ENCODE peak calls at places on chromosomes 7 and 10, in five cellular contexts. Z is A549, A is K562, N is GM12878, M is HepG2. Y is an unnamed sample.

GRCh38 chr7:136079066-136079465 is 101.9 kb upstream of the MTPN start:
- DNase-seq in N (no peak), M (no peak), A (no peak), Z (no peak), Y (no peak)

GRCh38 chr10:73647211-73647874 is 6.1 kb upstream of the MYOZ1 start:
- DNase-seq in M (no peak), Z (no peak), A (no peak), N (no peak), Y (peak)

GRCh38 chr7:16891338-16891737 is 9.6 kb upstream of the AGR3 start:
- DNase-seq in N (peak), Z (peak), M (peak), A (no peak), Y (peak)

GRCh38 chr10:49298990-49299815 is at the start of gene C10orf71:
- DNase-seq in Z (no peak), A (peak), M (no peak), N (no peak), Y (peak)

GRCh38 chr10:100325164-100325563 is 4.9 kb downstream of the PKD2L1 start:
- DNase-seq in A (peak), N (no peak), M (no peak), Z (no peak), Y (peak)

GRCh38 chr10:70130878-70131559 is 1.6 kb downstream of the AIFM2 start:
- DNase-seq in Z (no peak), A (no peak), N (no peak), M (peak), Y (no peak)

GRCh38 chr7:121428857-121429489 is 32.9 kb upstream of the FAM3C start:
- DNase-seq in Z (no peak), M (no peak), N (no peak), A (no peak), Y (no peak)

GRCh38 chr7:82389847-82390246 is 53.7 kb downstream of the CACNA2D1 start:
- DNase-seq in M (no peak), Z (no peak), N (no peak), A (no peak), Y (no peak)

GRCh38 chr10:87740232-87740631 is 77.8 kb downstream of the ATAD1 start:
- DNase-seq in A (no peak), Z (no peak), N (no peak), M (peak), Y (no peak)

GRCh38 chr10:112314822-112315474 is 31.7 kb downstream of the TECTB start:
- DNase-seq in N (no peak), M (peak), Z (peak), A (peak), Y (peak)

GRCh38 chr10:103416436-103417147 is 20.2 kb downstream of the PDCD11 start:
- DNase-seq in A (peak), Z (peak), N (peak), M (peak), Y (peak)

GRCh38 chr7:152615052-152615741 is 60.7 kb downstream of the XRCC2 start:
- DNase-seq in M (peak), Z (no peak), N (no peak), A (no peak), Y (no peak)

GRCh38 chr7:128302110-128302509 is 41.6 kb downstream of the RBM28 start:
- DNase-seq in M (no peak), N (no peak), Z (no peak), A (no peak), Y (no peak)

GRCh38 chr7:35556532-35557471 is 138.1 kb downstream of the HERPUD2 start:
- DNase-seq in A (no peak), N (no peak), Z (no peak), M (peak), Y (no peak)

GRCh38 chr7:137989127-137989526 is 12.8 kb downstream of the CREB3L2 start:
- DNase-seq in Z (no peak), M (no peak), A (no peak), N (no peak), Y (no peak)

GRCh38 chr10:124703372-124703771 is 40.8 kb downstream of the FAM53B start:
- DNase-seq in A (no peak), Z (no peak), M (no peak), N (no peak), Y (no peak)

GRCh38 chr7:157047148-157047547 is 36.7 kb upstream of the MNX1 start:
- DNase-seq in A (no peak), N (no peak), M (no peak), Z (no peak), Y (no peak)

GRCh38 chr7:57404967-57405421 is 45.0 kb upstream of the ZNF716 start:
- DNase-seq in M (no peak), A (no peak), N (no peak), Z (no peak), Y (no peak)

GRCh38 chr7:25947669-25948516 is 204.1 kb upstream of the NFE2L3 start:
- DNase-seq in N (peak), M (no peak), A (no peak), Z (no peak), Y (no peak)

GRCh38 chr7:127391591-127392181 is 822 bp downstream of the ZNF800 start:
- DNase-seq in A (no peak), N (no peak), M (no peak), Z (peak), Y (peak)

GRCh38 chr10:114042895-114043531 is 653 bp upstream of the ADRB1 start:
- DNase-seq in M (no peak), A (no peak), N (no peak), Z (peak), Y (peak)

GRCh38 chr10:14698487-14699170 is 76.1 kb downstream of the FAM107B start:
- DNase-seq in M (no peak), Z (no peak), N (no peak), A (no peak), Y (no peak)

GRCh38 chr7:100612730-100613446 is 548 bp downstream of the MOSPD3 start:
- DNase-seq in M (peak), A (peak), Z (no peak), N (no peak), Y (peak)

GRCh38 chr10:50988792-50989191 is 85.5 kb upstream of the PRKG1 start:
- DNase-seq in M (no peak), Z (no peak), A (no peak), N (no peak), Y (peak)

GRCh38 chr7:5339949-5340348 is 57.2 kb downstream of the SLC29A4 start:
- DNase-seq in Z (no peak), N (no peak), A (no peak), M (no peak), Y (no peak)

GRCh38 chr10:114911801-114912479 is 26.1 kb upstream of the TRUB1 start:
- DNase-seq in N (no peak), Z (no peak), A (no peak), M (no peak), Y (no peak)

GRCh38 chr10:42988517-42989395 is 88.1 kb upstream of the RET start:
- DNase-seq in N (no peak), A (peak), M (no peak), Z (no peak), Y (no peak)

GRCh38 chr7:16660702-16661464 is 14.9 kb downstream of the BZW2 start:
- DNase-seq in M (peak), Z (no peak), N (no peak), A (no peak), Y (no peak)

GRCh38 chr7:21318916-21319270 is 109.0 kb upstream of the SP4 start:
- DNase-seq in A (no peak), N (no peak), Z (no peak), M (no peak), Y (no peak)

GRCh38 chr10:4656576-4657194 is 169.3 kb upstream of the AKR1E2 start:
- DNase-seq in Z (peak), N (no peak), A (peak), M (peak), Y (peak)

GRCh38 chr10:111077715-111078504 is 1.1 kb downstream of the ADRA2A start:
- DNase-seq in A (no peak), Z (no peak), M (no peak), N (no peak), Y (peak)

GRCh38 chr10:8214587-8214986 is 160.1 kb downstream of the GATA3 start:
- DNase-seq in N (no peak), A (no peak), Z (no peak), M (no peak), Y (no peak)

GRCh38 chr7:150322833-150323681 is at the start of the genes ACTR3C and LRRC61:
- DNase-seq in N (no peak), M (peak), Z (no peak), A (peak), Y (peak)

GRCh38 chr10:91017202-91017601 is 96.3 kb upstream of the ANKRD1 start:
- DNase-seq in A (no peak), Z (no peak), N (no peak), M (no peak), Y (no peak)

GRCh38 chr7:134690614-134691504 is 44.2 kb downstream of the BPGM start:
- DNase-seq in Z (no peak), N (no peak), A (no peak), M (no peak), Y (no peak)

GRCh38 chr7:147485660-147486210 is 1104.8 kb upstream of the C7orf33 start:
- DNase-seq in N (no peak), M (no peak), A (no peak), Z (no peak), Y (no peak)

DNA sequence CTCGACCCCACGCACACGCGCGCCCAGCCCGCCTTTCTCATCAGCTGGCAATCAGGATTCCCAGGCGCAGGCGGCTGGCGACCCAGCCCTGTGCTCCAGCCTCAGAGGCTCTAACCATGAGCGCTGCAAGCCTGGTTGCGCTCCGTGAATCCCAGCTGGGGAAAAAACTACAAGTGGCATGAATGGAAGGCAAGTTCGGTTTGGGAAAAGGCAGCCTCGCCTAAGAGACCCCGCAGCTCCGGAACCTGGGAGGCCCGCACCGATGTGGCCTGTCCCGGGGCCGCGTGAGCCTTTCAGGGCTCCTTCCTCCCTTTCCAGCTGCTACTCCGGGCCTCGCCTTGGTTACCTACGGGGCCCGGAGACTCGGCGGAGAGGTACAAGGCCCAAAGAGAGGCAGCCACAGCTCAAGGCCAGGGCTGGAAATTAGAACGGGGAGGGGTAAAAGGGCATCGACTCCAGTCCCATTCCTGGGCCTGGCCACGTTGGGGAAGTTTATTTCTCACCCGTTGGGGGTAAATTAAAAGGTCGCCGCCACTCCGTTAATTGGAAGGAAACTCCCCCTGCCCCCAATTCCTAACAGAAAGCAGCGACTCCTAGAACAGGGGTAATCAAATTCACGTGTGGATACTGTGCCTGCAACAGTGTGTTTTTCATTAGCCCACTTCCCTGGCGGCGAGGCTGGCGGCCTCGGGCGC is 1.3 kb upstream of the HOXA9 start:
- DNase-seq in A (no peak), Z (no peak), N (no peak), M (no peak), Y (peak)
- TF ChIP-seq JUNB in A (no peak), Z (no peak), N (no peak), M (no peak), Y (no peak)

GRCh38 chr10:104639595-104640338 is 1.3 kb upstream of the SORCS3 start:
- DNase-seq in A (no peak), M (no peak), Z (no peak), N (no peak), Y (peak)
- H3K4me3 ChIP-seq in A (no peak), M (no peak), Z (peak), N (no peak), Y (peak)

DNA sequence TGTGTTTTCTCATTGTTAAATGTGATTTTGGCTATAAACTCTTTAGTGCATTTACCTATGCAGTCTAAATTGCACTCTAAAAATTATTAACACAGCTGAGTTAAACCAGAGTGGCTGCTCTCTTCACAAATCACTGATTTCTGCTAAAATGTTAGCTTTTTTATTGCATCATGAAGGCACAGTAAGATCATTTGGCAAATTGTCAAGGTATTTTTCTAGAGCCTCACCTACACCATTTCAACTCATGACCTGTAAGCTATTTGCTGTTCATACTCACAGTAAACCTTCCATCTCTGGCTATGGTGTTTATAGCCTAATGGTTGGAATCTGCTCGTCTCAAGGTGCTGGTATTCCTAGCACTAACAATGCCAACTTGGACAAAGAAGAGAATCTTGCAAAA is 25.7 kb downstream of the NDUFB2 start:
- DNase-seq in M (no peak), A (no peak), Z (no peak), N (no peak), Y (no peak)
- TF ChIP-seq JUNB in M (no peak), A (no peak), Z (no peak), N (no peak), Y (no peak)

GRCh38 chr7:98867271-98867701 is 2.5 kb downstream of the TMEM130 start:
- DNase-seq in N (no peak), M (no peak), A (no peak), Z (no peak), Y (peak)
- H3K4me3 ChIP-seq in N (no peak), M (no peak), A (no peak), Z (no peak), Y (no peak)

GRCh38 chr10:79484476-79484875 is 27.9 kb upstream of the EIF5AL1 start:
- DNase-seq in M (no peak), A (no peak), Z (no peak), N (no peak), Y (no peak)
- TF ChIP-seq JUNB in M (no peak), A (no peak), Z (no peak), N (no peak), Y (no peak)

Y was measured in GM23338.